ENCODE peak calls at places on chromosomes 7 and 10, in four cellular contexts. E, W, H and B are unnamed samples.
A peak's percentile ranks its signal among the peaks of the same experiment; 100 is the strongest.

GRCh38 chr10:122172311-122173008 is 98.6 kb upstream of the BTBD16 start:
- DNase-seq in E (no peak), W (no peak), H (no peak), B (no peak)

GRCh38 chr7:142554555-142555532 is 194.4 kb upstream of the PRSS1 start:
- DNase-seq in E (no peak), W (peak; percentile 62), H (no peak), B (no peak)

GRCh38 chr7:27171636-27172387 is 2.3 kb downstream of the HOXA10 start:
- DNase-seq in E (peak; percentile 24), W (no peak), H (no peak), B (peak; percentile 27)

GRCh38 chr7:23712368-23713284 is 2.6 kb downstream of the STK31 start:
- DNase-seq in E (no peak), W (peak; percentile 43), H (peak; percentile 18), B (no peak)

GRCh38 chr7:129238546-129238945 is 13.7 kb downstream of the AHCYL2 start:
- DNase-seq in E (peak; percentile 35), W (no peak), H (no peak), B (no peak)

GRCh38 chr7:380724-381210 is 90.8 kb downstream of the FOXL3 start:
- DNase-seq in E (peak; percentile 16), W (no peak), H (no peak), B (peak; percentile 7)

GRCh38 chr7:1850111-1850975 is 180.3 kb downstream of the ELFN1 start:
- DNase-seq in E (no peak), W (no peak), H (no peak), B (no peak)

GRCh38 chr7:141686670-141687069 is 15.3 kb downstream of the DENND11 start:
- DNase-seq in E (no peak), W (no peak), H (no peak), B (no peak)

GRCh38 chr7:158995514-158995913 is 139.2 kb downstream of the DYNC2I1 start:
- DNase-seq in E (no peak), W (no peak), H (no peak), B (no peak)

GRCh38 chr10:132715791-132716680 is 69.9 kb downstream of the NKX6-2 start:
- DNase-seq in E (no peak), W (no peak), H (no peak), B (no peak)

GRCh38 chr10:88342733-88343310 is 240.3 kb downstream of the RNLS start:
- DNase-seq in E (no peak), W (no peak), H (no peak), B (no peak)

GRCh38 chr10:132714906-132715790 is 70.8 kb downstream of the NKX6-2 start:
- DNase-seq in E (no peak), W (no peak), H (no peak), B (no peak)

GRCh38 chr7:77799078-77799964 is 748 bp downstream of the PHTF2 start:
- DNase-seq in E (peak; percentile 31), W (no peak), H (peak; percentile 14), B (peak; percentile 33)

GRCh38 chr10:58237014-58237830 is 30.5 kb downstream of the IPMK start:
- DNase-seq in E (no peak), W (peak; percentile 76), H (no peak), B (no peak)

GRCh38 chr7:69457912-69458491 is 140.3 kb upstream of the AUTS2 start:
- DNase-seq in E (no peak), W (no peak), H (no peak), B (no peak)

GRCh38 chr10:119343001-119343601 is 135.7 kb downstream of the GRK5 start:
- DNase-seq in E (no peak), W (no peak), H (no peak), B (no peak)

GRCh38 chr10:73953665-73954064 is 42.7 kb downstream of the PLAU start:
- DNase-seq in E (no peak), W (peak; percentile 20), H (no peak), B (no peak)

GRCh38 chr10:28732091-28732490 is 54.8 kb downstream of the BAMBI start:
- DNase-seq in E (no peak), W (no peak), H (no peak), B (no peak)

GRCh38 chr10:26486304-26486703 is 48.2 kb downstream of the APBB1IP start:
- DNase-seq in E (peak; percentile 46), W (peak; percentile 45), H (no peak), B (peak; percentile 24)

GRCh38 chr7:6608081-6608480 is 7.3 kb upstream of the ZNF853 start:
- DNase-seq in E (no peak), W (no peak), H (no peak), B (no peak)

GRCh38 chr10:72254891-72255568 is 18.7 kb upstream of the DDIT4 start:
- DNase-seq in E (peak; percentile 96), W (peak; percentile 84), H (peak; percentile 26), B (peak; percentile 91)

GRCh38 chr10:19654576-19654975 is 161.7 kb upstream of the PLXDC2 start:
- DNase-seq in E (no peak), W (peak; percentile 47), H (no peak), B (no peak)

GRCh38 chr7:119720541-119720940 is 552.4 kb upstream of the KCND2 start:
- DNase-seq in E (no peak), W (peak; percentile 59), H (no peak), B (no peak)

GRCh38 chr10:120479506-120479905 is 22.5 kb downstream of the PLPP4 start:
- DNase-seq in E (no peak), W (no peak), H (no peak), B (no peak)

GRCh38 chr10:125064681-125065492 is 95.5 kb downstream of the CTBP2 start:
- DNase-seq in E (no peak), W (no peak), H (peak; percentile 7), B (no peak)

GRCh38 chr7:100614308-100614861 is 2.0 kb downstream of the MOSPD3 start:
- DNase-seq in E (no peak), W (no peak), H (no peak), B (no peak)

GRCh38 chr7:37901890-37902524 is 14.6 kb downstream of the SFRP4 start:
- DNase-seq in E (no peak), W (no peak), H (no peak), B (no peak)